ENCODE peak calls at places on chromosomes 11 and 22, in ten cellular contexts. S is mesothelial cell of epicardium; M is lower leg skin; B is gastrocnemius medialis; G is progenitor cell of endocrine pancreas; T is body of pancreas; K is HFFc6; A is endothelial cell; V is CD4-positive, alpha-beta T cell; U is GM23338. W is an unnamed sample.

GRCh38 chr22:50696251-50696798 is 23.7 kb downstream of the SHANK3 start:
- DNase-seq in S (peak), M (no peak), B (no peak), G (no peak), T (no peak), K (no peak), A (no peak), V (no peak), U (no peak), W (no peak)

GRCh38 chr11:70871881-70872280 is 380.5 kb downstream of the SHANK2 start:
- DNase-seq in S (no peak), M (no peak), B (no peak), G (no peak), T (no peak), K (no peak), A (no peak), V (no peak), U (no peak), W (no peak)

GRCh38 chr11:73760066-73760679 is 701 bp downstream of the RAB6A start:
- DNase-seq in S (peak), M (peak), B (peak), G (peak), T (peak), K (peak), A (peak), V (no peak), U (peak), W (peak)

GRCh38 chr11:122751298-122752070 is 86.8 kb upstream of the CRTAM start:
- DNase-seq in S (no peak), M (no peak), B (no peak), G (no peak), T (no peak), K (peak), A (no peak), V (no peak), U (no peak), W (no peak)

GRCh38 chr11:2799881-2800654 is 85.5 kb downstream of the CDKN1C start:
- DNase-seq in S (peak), M (no peak), B (peak), G (peak), T (peak), K (no peak), A (no peak), V (no peak), U (no peak), W (peak)

GRCh38 chr11:44300881-44301855 is 8.8 kb downstream of the ALX4 start:
- DNase-seq in S (no peak), M (no peak), B (no peak), G (no peak), T (no peak), K (peak), A (no peak), V (no peak), U (no peak), W (no peak)

GRCh38 chr11:113105584-113105983 is 144.4 kb downstream of the NCAM1 start:
- DNase-seq in S (no peak), M (no peak), B (no peak), G (no peak), T (no peak), K (no peak), A (no peak), V (no peak), U (no peak), W (no peak)

GRCh38 chr11:69493931-69494821 is 12.7 kb downstream of the LINC01488 start:
- DNase-seq in S (no peak), M (no peak), B (no peak), G (no peak), T (no peak), K (no peak), A (peak), V (no peak), U (no peak), W (no peak)

GRCh38 chr11:76243157-76243556 is 36.9 kb upstream of the WNT11 start:
- DNase-seq in S (no peak), M (no peak), B (no peak), G (no peak), T (no peak), K (no peak), A (peak), V (no peak), U (peak), W (peak)

GRCh38 chr22:49564666-49565515 is 262.8 kb downstream of the BRD1 start:
- DNase-seq in S (no peak), M (no peak), B (peak), G (no peak), T (no peak), K (no peak), A (no peak), V (no peak), U (no peak), W (peak)

GRCh38 chr22:27801616-27802388 is at the start of gene MN1:
- DNase-seq in S (no peak), M (no peak), B (no peak), G (peak), T (peak), K (no peak), A (peak), V (peak), U (peak), W (peak)

GRCh38 chr11:67631427-67631826 is 1.7 kb upstream of the NUDT8 start:
- DNase-seq in S (no peak), M (no peak), B (no peak), G (no peak), T (no peak), K (no peak), A (no peak), V (no peak), U (no peak), W (peak)

GRCh38 chr11:66868726-66869291 is 11.9 kb downstream of the LRFN4 start:
- DNase-seq in S (no peak), M (no peak), B (no peak), G (peak), T (peak), K (no peak), A (peak), V (peak), U (peak), W (peak)

GRCh38 chr11:111836162-111836561 is 35.2 kb downstream of the ALG9 start:
- DNase-seq in S (no peak), M (no peak), B (no peak), G (no peak), T (no peak), K (no peak), A (no peak), V (no peak), U (no peak), W (no peak)

GRCh38 chr11:84396521-84396920 is 1110.4 kb upstream of the CCDC90B start:
- DNase-seq in S (no peak), M (no peak), B (no peak), G (no peak), T (no peak), K (no peak), A (no peak), V (no peak), U (peak), W (no peak)

GRCh38 chr22:17132112-17132511 is 11.0 kb upstream of the TMEM121B start:
- DNase-seq in S (no peak), M (no peak), B (peak), G (no peak), T (no peak), K (no peak), A (no peak), V (no peak), U (no peak), W (no peak)

GRCh38 chr11:79097279-79097875 is 343.5 kb downstream of the TENM4 start:
- DNase-seq in S (no peak), M (no peak), B (no peak), G (no peak), T (no peak), K (no peak), A (no peak), V (no peak), U (no peak), W (no peak)

GRCh38 chr11:18706330-18707243 is 8.0 kb downstream of the TMEM86A start:
- DNase-seq in S (no peak), M (peak), B (no peak), G (no peak), T (peak), K (no peak), A (no peak), V (peak), U (peak), W (no peak)

GRCh38 chr11:129787518-129787917 is 28.1 kb upstream of the TMEM45B start:
- DNase-seq in S (no peak), M (no peak), B (no peak), G (no peak), T (no peak), K (no peak), A (no peak), V (no peak), U (no peak), W (no peak)

GRCh38 chr11:129790131-129790530 is 25.5 kb upstream of the TMEM45B start:
- DNase-seq in S (no peak), M (no peak), B (no peak), G (no peak), T (no peak), K (no peak), A (no peak), V (no peak), U (no peak), W (no peak)

GRCh38 chr11:129791515-129791914 is 24.1 kb upstream of the TMEM45B start:
- DNase-seq in S (no peak), M (no peak), B (no peak), G (no peak), T (no peak), K (no peak), A (no peak), V (no peak), U (no peak), W (no peak)

GRCh38 chr11:129788278-129788677 is 27.4 kb upstream of the TMEM45B start:
- DNase-seq in S (no peak), M (no peak), B (no peak), G (no peak), T (no peak), K (no peak), A (no peak), V (no peak), U (no peak), W (no peak)

DNA sequence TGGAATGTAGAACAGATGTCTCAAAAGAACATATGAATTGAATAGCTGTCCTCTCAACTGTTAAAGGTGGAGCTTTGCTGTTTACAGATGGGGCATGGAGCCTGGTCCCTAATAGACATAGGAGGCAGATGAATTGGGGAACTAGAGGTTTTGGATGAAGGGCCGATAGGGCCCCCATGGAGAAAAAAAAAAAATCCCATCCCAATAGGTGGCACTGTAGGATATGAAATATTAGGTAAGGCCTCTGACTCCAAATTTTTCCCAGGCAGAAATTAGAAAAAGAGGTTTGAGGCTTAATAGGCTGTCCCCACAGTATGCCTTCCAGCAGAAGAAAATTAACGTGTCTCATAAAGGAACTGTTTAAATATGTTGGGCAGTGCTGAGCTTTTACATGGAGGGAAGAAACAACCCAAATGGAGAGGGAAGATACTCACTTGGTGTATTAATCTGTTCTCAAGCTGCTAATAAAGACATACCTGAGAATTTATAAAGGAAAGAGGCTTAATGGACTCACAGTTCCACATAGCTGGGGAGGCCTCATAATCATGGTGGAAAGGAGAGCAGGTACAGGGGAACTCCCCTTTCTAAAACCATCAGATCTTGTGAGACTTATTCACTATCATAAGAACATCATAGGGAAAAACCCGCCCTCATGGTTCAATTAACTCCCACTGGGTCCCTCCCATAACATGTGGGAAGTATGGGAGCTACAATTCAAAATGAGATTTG is 30.1 kb upstream of the TMEM45B start:
- DNase-seq in S (no peak), M (no peak), B (no peak), G (no peak), T (no peak), K (no peak), A (no peak), V (no peak), U (peak), W (no peak)
- TF ChIP-seq CTCF in S (no peak), M (no peak), B (no peak), G (peak), T (peak), K (peak), A (no peak), V (peak), U (peak), W (peak)

DNA sequence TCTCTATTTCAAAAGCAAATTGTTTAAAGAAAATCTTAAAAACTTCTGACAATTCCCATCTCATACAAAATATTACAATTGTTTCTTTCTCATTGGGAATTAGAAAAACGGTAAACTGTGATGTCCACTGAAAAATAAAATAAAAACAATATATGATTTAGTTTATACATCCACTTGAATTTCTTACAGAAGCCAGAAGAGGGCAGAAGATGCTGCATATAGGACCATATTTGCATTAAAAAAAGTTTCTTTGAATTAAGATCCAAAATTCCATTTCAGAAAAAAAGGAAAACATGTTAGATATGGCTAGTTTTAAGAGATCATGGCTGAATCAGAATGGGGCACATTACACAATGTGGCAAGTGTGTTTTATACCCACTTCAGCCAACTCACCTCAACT is 39.3 kb upstream of the LRRC4C start:
- DNase-seq in S (no peak), M (no peak), B (no peak), G (no peak), T (no peak), K (peak), A (no peak), V (no peak), U (peak), W (no peak)
- TF ChIP-seq CTCF in S (peak), M (no peak), B (no peak), G (peak), T (peak), K (peak), A (peak), V (no peak), U (no peak), W (peak)

GRCh38 chr11:688681-689080 is 6.3 kb downstream of the DEAF1 start:
- DNase-seq in S (no peak), M (no peak), B (no peak), G (no peak), T (peak), K (no peak), A (no peak), V (no peak), U (no peak), W (no peak)
- TF ChIP-seq CTCF in S (no peak), M (no peak), B (no peak), G (no peak), T (no peak), K (no peak), A (no peak), V (no peak), U (no peak), W (no peak)

GRCh38 chr22:37021710-37022482 is 2.4 kb downstream of the MPST start:
- DNase-seq in S (no peak), M (no peak), B (no peak), G (no peak), T (peak), K (peak), A (peak), V (peak), U (peak), W (no peak)
- TF ChIP-seq CTCF in S (peak), M (no peak), B (peak), G (peak), T (peak), K (peak), A (peak), V (peak), U (peak), W (peak)

DNA sequence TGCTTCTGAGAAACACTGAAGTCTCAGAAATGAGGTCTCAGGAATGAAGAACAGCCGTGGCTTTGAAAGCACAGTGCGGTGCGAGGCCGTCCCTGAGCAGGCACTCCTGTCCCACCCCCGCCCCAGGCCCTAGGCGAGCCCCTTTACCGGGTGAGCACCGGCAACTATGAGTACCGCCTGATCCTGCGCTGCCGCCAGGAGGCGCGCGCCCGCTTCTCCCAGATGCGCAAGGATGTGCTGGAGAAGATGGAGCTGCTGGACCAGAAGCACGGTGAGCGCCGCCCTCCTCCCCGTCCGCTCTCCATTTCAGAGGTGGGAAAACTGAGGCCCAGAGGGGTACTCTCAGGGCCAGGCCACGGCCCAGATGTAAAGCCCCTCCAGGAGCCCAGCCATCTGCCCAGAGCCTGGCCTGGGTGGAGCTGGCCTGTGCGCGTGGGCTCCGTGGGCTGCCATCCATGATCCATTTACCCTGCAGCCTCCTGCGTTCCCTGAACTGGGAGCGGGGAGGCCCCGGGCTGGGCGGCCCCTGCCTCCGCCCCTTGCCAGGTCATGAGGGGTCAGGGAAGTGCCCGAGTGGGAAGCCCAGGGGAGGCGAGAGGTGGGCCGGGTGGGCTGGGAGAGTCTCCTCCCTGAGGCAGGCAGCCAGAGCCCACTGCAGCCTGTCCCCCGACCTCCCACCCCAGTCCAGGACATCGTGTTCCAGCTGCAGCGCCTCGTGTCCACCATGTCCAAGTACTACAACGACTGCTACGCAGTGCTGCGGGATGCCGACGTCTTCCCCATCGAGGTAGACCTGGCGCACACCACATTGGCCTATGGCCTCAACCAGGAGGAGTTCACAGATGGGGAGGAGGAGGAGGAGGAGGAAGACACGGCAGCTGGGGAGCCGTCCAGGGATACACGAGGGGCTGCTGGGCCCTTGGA is 9.5 kb downstream of the SLC16A8 start:
- DNase-seq in S (no peak), M (no peak), B (no peak), G (no peak), T (no peak), K (no peak), A (peak), V (no peak), U (peak), W (peak)
- TF ChIP-seq CTCF in S (peak), M (no peak), B (no peak), G (peak), T (no peak), K (peak), A (peak), V (no peak), U (peak), W (peak)